ENCODE peak calls at places on chromosomes 6 and 20, in four cellular contexts. G is PC-9, K is OCI-LY7, D is stomach. M is an unnamed sample. For H3K4me1 and H3K9me3, the result is how much of the 10 kb centered on the place peaks cover.

GRCh38 chr20:8489094-8489883 is 357.2 kb downstream of the PLCB1 start:
- DNase-seq in G (no peak), K (no peak), D (no peak), M (no peak)

GRCh38 chr20:63973636-63974401 is 4.1 kb upstream of the ZNF512B start:
- DNase-seq in G (peak), K (peak), D (peak), M (peak)

GRCh38 chr6:87879144-87879861 is 168.3 kb upstream of the SPACA1 start:
- DNase-seq in G (no peak), K (peak), D (no peak), M (no peak)

GRCh38 chr6:77448546-77448945 is 14.7 kb downstream of the HTR1B start:
- DNase-seq in G (no peak), K (no peak), D (no peak), M (no peak)

GRCh38 chr6:50520325-50520724 is 193.0 kb upstream of the TFAP2D start:
- DNase-seq in G (no peak), K (no peak), D (no peak), M (no peak)

GRCh38 chr20:46651091-46651962 is at the start of gene SLC13A3:
- DNase-seq in G (no peak), K (no peak), D (peak), M (no peak)

GRCh38 chr6:167676666-167677421 is 149.9 kb upstream of the AFDN start:
- DNase-seq in G (no peak), K (no peak), D (no peak), M (no peak)

GRCh38 chr6:69343856-69344255 is 453.0 kb downstream of the LMBRD1 start:
- DNase-seq in G (no peak), K (no peak), D (no peak), M (no peak)

GRCh38 chr20:36333841-36334240 is 27.7 kb downstream of the DLGAP4 start:
- DNase-seq in G (no peak), K (no peak), D (peak), M (no peak)

GRCh38 chr6:14260839-14261238 is 143.3 kb downstream of the CD83 start:
- DNase-seq in G (no peak), K (no peak), D (no peak), M (no peak)

GRCh38 chr20:38731738-38732113 is 7.4 kb downstream of the SLC32A1 start:
- DNase-seq in G (no peak), K (no peak), D (no peak), M (no peak)

GRCh38 chr20:35271073-35271882 is 6.6 kb downstream of the MMP24OS start:
- DNase-seq in G (no peak), K (no peak), D (no peak), M (no peak)

GRCh38 chr6:132076452-132076851 is 125.3 kb upstream of the CCN2 start:
- DNase-seq in G (no peak), K (no peak), D (no peak), M (no peak)

GRCh38 chr6:133129556-133129955 is 111.6 kb upstream of the EYA4 start:
- DNase-seq in G (no peak), K (no peak), D (no peak), M (no peak)

GRCh38 chr6:97059473-97059872 is 134.9 kb downstream of the KLHL32 start:
- DNase-seq in G (no peak), K (peak), D (no peak), M (no peak)

GRCh38 chr6:83518946-83519489 is 6.7 kb downstream of the PRSS35 start:
- DNase-seq in G (no peak), K (no peak), D (no peak), M (peak)

GRCh38 chr20:61317966-61318520 is 66.0 kb downstream of the CDH4 start:
- DNase-seq in G (no peak), K (no peak), D (no peak), M (no peak)

GRCh38 chr20:46202758-46203509 is 84.8 kb downstream of the CD40 start:
- DNase-seq in G (no peak), K (no peak), D (no peak), M (no peak)

GRCh38 chr20:19649041-19649440 is 109.0 kb upstream of the RIN2 start:
- DNase-seq in G (no peak), K (no peak), D (no peak), M (no peak)

GRCh38 chr20:1939270-1939595 is 44.0 kb downstream of the SIRPA start:
- DNase-seq in G (no peak), K (no peak), D (no peak), M (no peak)

GRCh38 chr6:118645395-118645794 is 6.0 kb downstream of the CEP85L start:
- DNase-seq in G (no peak), K (no peak), D (no peak), M (no peak)

GRCh38 chr6:33590531-33591198 is 10.6 kb upstream of the BAK1 start:
- DNase-seq in G (peak), K (peak), D (peak), M (peak)

GRCh38 chr6:150996968-150997367 is 131.5 kb downstream of the MTHFD1L start:
- DNase-seq in G (no peak), K (no peak), D (no peak), M (no peak)

GRCh38 chr6:14717307-14717706 is 528.6 kb upstream of the JARID2 start:
- DNase-seq in G (no peak), K (no peak), D (no peak), M (no peak)

GRCh38 chr20:18679020-18679419 is 91.2 kb downstream of the DTD1 start:
- DNase-seq in G (no peak), K (no peak), D (peak), M (no peak)

GRCh38 chr6:169164451-169164850 is 89.2 kb downstream of the THBS2 start:
- DNase-seq in G (no peak), K (no peak), D (peak), M (peak)

GRCh38 chr20:39358052-39358451 is 395.9 kb downstream of the DHX35 start:
- DNase-seq in G (no peak), K (no peak), D (no peak), M (no peak)

GRCh38 chr6:26195924-26196845 is 109.0 kb downstream of the HFE start:
- DNase-seq in G (no peak), K (peak), D (no peak), M (peak)

GRCh38 chr20:48163521-48163920 is 378.2 kb upstream of the SULF2 start:
- DNase-seq in G (peak), K (no peak), D (no peak), M (no peak)

GRCh38 chr6:154732824-154733609 is at the start of gene SCAF8:
- DNase-seq in G (peak), K (peak), D (peak), M (peak)

GRCh38 chr20:25318471-25319240 is 70.8 kb downstream of the PYGB start:
- DNase-seq in G (no peak), K (peak), D (peak), M (no peak)

GRCh38 chr6:20811112-20811746 is 277.0 kb downstream of the CDKAL1 start:
- DNase-seq in G (peak), K (no peak), D (no peak), M (peak)

GRCh38 chr6:149211046-149211571 is 106.4 kb upstream of the TAB2 start:
- DNase-seq in G (no peak), K (peak), D (no peak), M (peak)

GRCh38 chr6:165854061-165854862 is 191.2 kb upstream of the PDE10A start:
- DNase-seq in G (no peak), K (no peak), D (no peak), M (no peak)

GRCh38 chr6:170372380-170373325 is 66.1 kb downstream of the FAM120B start:
- DNase-seq in G (no peak), K (no peak), D (no peak), M (no peak)

GRCh38 chr20:9112541-9113515 is 43.9 kb downstream of the PLCB4 start:
- DNase-seq in G (no peak), K (no peak), D (no peak), M (no peak)

GRCh38 chr6:130885392-130886192 is 58.4 kb downstream of the SMLR1 start:
- DNase-seq in G (peak), K (peak), D (peak), M (peak)

GRCh38 chr6:138036955-138037592 is 70.1 kb downstream of the PERP start:
- DNase-seq in G (no peak), K (no peak), D (no peak), M (no peak)

GRCh38 chr6:75882734-75883133 is 133.7 kb downstream of the MYO6 start:
- DNase-seq in G (no peak), K (no peak), D (no peak), M (no peak)

DNA sequence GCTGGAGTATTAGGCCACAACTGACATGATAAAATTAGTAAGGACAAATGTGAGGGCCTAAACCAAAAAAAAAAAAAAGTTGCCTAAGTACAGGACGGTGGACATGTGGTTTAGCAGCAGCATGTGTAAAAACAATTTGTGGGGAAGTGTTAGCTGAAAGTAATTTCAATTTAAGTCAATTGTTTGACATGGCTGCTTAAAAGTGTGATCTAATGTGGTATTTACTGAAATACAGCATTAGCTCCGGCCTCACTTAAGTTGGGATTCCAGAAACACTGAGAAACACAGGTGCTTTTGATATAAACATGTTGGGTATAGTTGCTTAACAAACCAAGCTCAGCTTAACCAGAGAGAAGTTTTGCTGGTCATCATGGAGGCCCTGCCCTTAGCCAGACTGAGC is 119.7 kb downstream of the FYN start:
- DNase-seq in G (no peak), K (no peak), D (no peak), M (no peak)
- H3K4me1 ChIP-seq in G (under half), K (half or more), D (under half), M (under half)

DNA sequence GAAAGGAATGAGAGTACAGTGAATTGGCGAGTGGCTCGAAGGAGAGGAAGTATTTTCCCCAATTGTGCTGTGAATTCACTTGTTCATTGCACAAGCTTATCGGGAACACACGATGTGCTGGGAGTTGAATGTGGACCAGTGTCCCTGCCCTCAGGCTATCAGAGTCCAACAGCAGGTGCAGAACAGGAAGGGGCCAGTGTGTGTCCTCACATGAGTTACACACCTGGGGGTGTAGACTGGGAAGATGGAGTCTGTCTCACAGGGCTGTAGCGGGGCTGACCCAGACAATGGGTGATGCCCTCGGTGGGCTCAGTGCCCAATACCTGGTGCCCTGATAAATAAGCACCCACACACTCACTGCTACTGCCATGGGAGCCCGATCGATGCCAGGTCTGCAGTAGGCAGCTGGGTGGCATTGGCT is 14.4 kb downstream of the DUSP22 start:
- DNase-seq in G (no peak), K (no peak), D (peak), M (no peak)
- H3K9me3 ChIP-seq in G (under half), K (under half), D (under half), M (under half)

DNA sequence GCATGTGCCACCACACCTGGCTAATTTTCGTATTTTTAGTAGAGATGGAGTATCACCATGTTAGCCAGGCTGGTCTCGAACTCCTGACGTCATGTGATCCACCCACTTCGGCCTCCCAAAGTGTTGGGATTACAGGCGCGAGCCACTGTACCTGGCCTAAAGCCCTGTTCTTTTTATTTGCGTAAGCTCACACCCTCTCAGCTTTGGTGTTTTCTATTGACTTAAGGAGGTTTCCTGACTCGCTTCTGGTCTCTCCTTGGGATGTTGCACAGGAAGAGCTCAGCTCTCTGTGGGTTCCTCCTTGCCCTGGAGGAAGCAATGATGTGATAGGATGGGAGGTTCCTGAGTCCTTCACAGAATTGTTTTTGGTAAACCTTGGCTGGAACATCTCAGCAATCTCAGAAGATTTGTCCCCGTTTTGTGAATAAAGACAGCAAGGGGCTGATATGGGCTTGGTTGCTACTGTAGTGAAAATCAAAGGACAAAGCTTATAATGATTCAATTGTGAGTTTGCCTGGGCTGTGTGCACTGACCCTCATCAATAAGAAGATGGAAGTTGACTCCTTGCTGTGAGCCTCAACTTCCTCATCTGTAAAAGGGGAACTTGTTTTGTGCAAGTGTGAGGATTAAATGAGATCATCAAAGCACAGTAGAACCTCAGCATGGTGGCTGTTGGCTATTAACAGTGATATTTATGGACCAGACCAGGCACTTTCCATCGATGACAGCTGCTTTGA is 27.0 kb downstream of the TOX2 start:
- DNase-seq in G (peak), K (peak), D (no peak), M (no peak)
- H3K4me1 ChIP-seq in G (half or more), K (under half), D (under half), M (half or more)

GRCh38 chr6:85250586-85251216 is 199.2 kb upstream of the NT5E start:
- DNase-seq in G (no peak), K (no peak), D (no peak), M (no peak)
- H3K9me3 ChIP-seq in G (under half), K (under half), D (under half), M (under half)

DNA sequence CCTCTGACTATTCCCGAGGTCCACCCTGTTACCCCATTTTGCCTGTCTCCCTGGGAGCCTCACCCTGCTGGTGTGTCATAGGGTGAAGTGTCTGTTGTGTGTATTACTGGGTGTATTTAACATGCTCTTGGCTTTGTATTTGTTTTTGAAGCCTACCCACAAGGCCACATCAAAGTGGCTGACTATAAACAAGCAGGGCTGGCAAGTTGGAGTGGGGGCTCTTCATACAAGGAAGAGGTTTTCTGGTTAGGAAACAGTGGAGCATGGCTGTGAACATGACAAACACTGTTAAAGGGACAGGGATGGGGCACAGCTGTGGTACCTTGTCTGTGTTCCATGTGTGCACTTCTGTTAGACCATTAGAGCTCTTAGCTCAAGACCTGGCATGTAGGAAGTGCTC is 26.3 kb downstream of the HECA start:
- DNase-seq in G (no peak), K (no peak), D (no peak), M (peak)
- H3K4me1 ChIP-seq in G (under half), K (half or more), D (half or more), M (under half)

DNA sequence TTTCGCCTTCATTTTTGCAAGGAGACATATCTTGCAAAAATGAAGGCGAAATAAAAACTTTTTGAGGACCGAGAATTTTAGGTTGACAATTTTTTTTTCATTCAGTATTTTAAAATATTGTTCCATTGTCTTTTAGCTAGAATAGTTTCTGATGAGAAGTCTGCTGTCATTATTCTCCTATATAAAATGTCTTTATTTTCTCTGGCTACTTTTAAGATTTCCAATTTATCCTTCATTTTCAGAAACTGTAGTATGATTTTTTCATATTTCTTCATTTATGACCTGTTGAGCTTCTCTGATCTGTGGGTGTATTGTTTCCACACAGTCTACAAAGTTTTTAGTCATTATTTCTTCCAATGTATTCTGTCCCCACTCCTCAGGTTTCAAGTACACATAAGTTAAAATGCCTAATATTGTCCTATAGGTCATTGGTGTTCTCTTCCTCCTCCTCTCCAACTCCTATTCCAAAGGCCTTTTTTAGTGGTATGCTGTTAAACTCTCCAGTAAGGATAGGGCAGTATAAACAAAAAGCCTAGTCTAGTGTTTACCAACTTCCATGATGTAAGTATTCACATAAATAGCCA is 15.7 kb downstream of the AHI1 start:
- DNase-seq in G (no peak), K (peak), D (no peak), M (peak)
- H3K9me3 ChIP-seq in G (under half), K (half or more), D (under half), M (under half)